ENCODE peak calls at places on chromosomes 16 and 17, in nine cellular contexts. E is breast epithelium, I is transverse colon, C is HCT116, L is stomach, A is spleen, J is endothelial cell of umbilical vein, H is H1, P is GM12878. B is an unnamed sample.

GRCh38 chr17:4920351-4921048 is 11.6 kb upstream of the GP1BA start:
- DNase-seq in E (no peak), I (no peak), C (no peak), L (no peak), A (no peak), J (no peak), H (no peak), P (no peak), B (no peak)

GRCh38 chr16:89114159-89114981 is 20.7 kb downstream of the ACSF3 start:
- DNase-seq in E (no peak), I (peak), C (no peak), L (no peak), A (peak), J (no peak), H (no peak), P (no peak), B (no peak)

GRCh38 chr17:49016775-49017463 is 19.7 kb downstream of the IGF2BP1 start:
- DNase-seq in E (no peak), I (peak), C (peak), L (peak), A (no peak), J (peak), H (no peak), P (no peak), B (no peak)

GRCh38 chr16:53029971-53030370 is 22.7 kb downstream of the CHD9NB start:
- DNase-seq in E (no peak), I (no peak), C (no peak), L (no peak), A (no peak), J (no peak), H (no peak), P (no peak), B (no peak)

GRCh38 chr17:16980061-16980460 is 8.1 kb upstream of the TNFRSF13B start:
- DNase-seq in E (no peak), I (no peak), C (no peak), L (no peak), A (no peak), J (no peak), H (no peak), P (no peak), B (no peak)

GRCh38 chr16:17273142-17273561 is 197.6 kb downstream of the XYLT1 start:
- DNase-seq in E (no peak), I (no peak), C (peak), L (no peak), A (no peak), J (no peak), H (no peak), P (no peak), B (no peak)

GRCh38 chr16:23074423-23074822 is 74.8 kb downstream of the USP31 start:
- DNase-seq in E (no peak), I (no peak), C (no peak), L (no peak), A (no peak), J (no peak), H (no peak), P (no peak), B (no peak)

GRCh38 chr16:83973077-83973476 is 5.0 kb downstream of the NECAB2 start:
- DNase-seq in E (no peak), I (no peak), C (no peak), L (no peak), A (no peak), J (no peak), H (no peak), P (no peak), B (no peak)

GRCh38 chr17:51499906-51500305 is 239.6 kb downstream of the UTP18 start:
- DNase-seq in E (no peak), I (no peak), C (no peak), L (no peak), A (no peak), J (no peak), H (no peak), P (no peak), B (no peak)

GRCh38 chr17:2172447-2172938 is 117.6 kb downstream of the HIC1 start:
- DNase-seq in E (no peak), I (no peak), C (no peak), L (no peak), A (no peak), J (no peak), H (no peak), P (no peak), B (peak)

GRCh38 chr16:66649167-66649566 is 44.7 kb downstream of the CMTM3 start:
- DNase-seq in E (no peak), I (no peak), C (no peak), L (no peak), A (no peak), J (no peak), H (no peak), P (no peak), B (no peak)
- TF ChIP-seq POLR2A in E (no peak), I (no peak), C (no peak), L (no peak), A (no peak), J (no peak), H (no peak), P (no peak), B (no peak)

GRCh38 chr17:46978489-46979022 is 497 bp downstream of the RPRML start:
- DNase-seq in E (no peak), I (no peak), C (no peak), L (no peak), A (no peak), J (no peak), H (no peak), P (no peak), B (no peak)

GRCh38 chr17:46977348-46977747 is 1.7 kb downstream of the RPRML start:
- DNase-seq in E (no peak), I (peak), C (no peak), L (peak), A (peak), J (no peak), H (peak), P (no peak), B (no peak)

GRCh38 chr17:46977750-46978488 is 1.1 kb downstream of the RPRML start:
- DNase-seq in E (no peak), I (no peak), C (no peak), L (no peak), A (peak), J (no peak), H (no peak), P (no peak), B (no peak)

GRCh38 chr17:46976626-46977270 is 2.3 kb downstream of the RPRML start:
- DNase-seq in E (no peak), I (no peak), C (no peak), L (no peak), A (no peak), J (no peak), H (no peak), P (no peak), B (no peak)

GRCh38 chr17:46979023-46979870 is at the start of gene RPRML:
- DNase-seq in E (no peak), I (peak), C (no peak), L (peak), A (peak), J (peak), H (no peak), P (no peak), B (no peak)
- H3K4me3 ChIP-seq in E (peak), I (peak), C (peak), L (peak), A (peak), J (peak), H (peak), P (peak), B (peak)

GRCh38 chr17:28345420-28346198 is 10.0 kb downstream of the TNFAIP1 start:
- DNase-seq in E (no peak), I (no peak), C (no peak), L (peak), A (no peak), J (peak), H (no peak), P (no peak), B (no peak)
- TF ChIP-seq POLR2AphosphoS5 in E (no peak), I (peak), C (peak), L (no peak), A (peak), J (peak), H (no peak), P (no peak), B (no peak)

GRCh38 chr17:29760279-29760721 is 137.6 kb upstream of the CORO6 start:
- DNase-seq in E (no peak), I (peak), C (no peak), L (no peak), A (no peak), J (peak), H (no peak), P (peak), B (no peak)

GRCh38 chr17:29758255-29758654 is 135.5 kb upstream of the CORO6 start:
- DNase-seq in E (no peak), I (no peak), C (no peak), L (no peak), A (no peak), J (no peak), H (no peak), P (no peak), B (no peak)

GRCh38 chr17:29764217-29764616 is 141.5 kb upstream of the CORO6 start:
- DNase-seq in E (no peak), I (no peak), C (no peak), L (no peak), A (no peak), J (no peak), H (no peak), P (no peak), B (no peak)

GRCh38 chr17:29763273-29763672 is 140.6 kb upstream of the CORO6 start:
- DNase-seq in E (no peak), I (no peak), C (no peak), L (no peak), A (no peak), J (no peak), H (no peak), P (no peak), B (no peak)

GRCh38 chr17:29760771-29761682 is 138.3 kb upstream of the CORO6 start:
- DNase-seq in E (peak), I (peak), C (no peak), L (peak), A (peak), J (peak), H (peak), P (peak), B (peak)
- TF ChIP-seq POLR2A in E (no peak), I (peak), C (no peak), L (no peak), A (peak), J (peak), H (peak), P (peak), B (peak)

DNA sequence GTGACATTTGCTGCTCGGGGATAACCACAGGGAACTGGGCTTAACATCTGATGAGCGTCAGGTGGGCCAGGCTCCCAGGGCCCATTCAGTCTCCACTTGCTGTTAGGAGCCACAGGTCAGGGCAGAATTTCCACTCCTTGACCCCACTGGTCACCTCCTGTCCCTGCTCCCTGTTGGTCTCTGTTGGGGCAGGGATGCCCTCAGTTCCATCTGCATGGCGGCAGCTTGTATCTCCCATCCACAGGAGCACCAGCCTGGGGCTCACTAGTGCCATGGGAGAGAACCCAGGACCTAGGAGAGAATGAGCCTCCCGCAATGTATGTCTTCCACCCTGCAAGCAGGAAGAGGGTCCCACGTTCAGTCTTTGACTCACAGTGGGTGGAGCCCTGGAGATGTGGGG is 212.1 kb downstream of the CCDC182 start:
- DNase-seq in E (no peak), I (no peak), C (no peak), L (no peak), A (no peak), J (no peak), H (no peak), P (no peak), B (no peak)
- H3K4me3 ChIP-seq in E (no peak), I (no peak), C (no peak), L (no peak), A (no peak), J (no peak), H (no peak), P (no peak), B (no peak)

DNA sequence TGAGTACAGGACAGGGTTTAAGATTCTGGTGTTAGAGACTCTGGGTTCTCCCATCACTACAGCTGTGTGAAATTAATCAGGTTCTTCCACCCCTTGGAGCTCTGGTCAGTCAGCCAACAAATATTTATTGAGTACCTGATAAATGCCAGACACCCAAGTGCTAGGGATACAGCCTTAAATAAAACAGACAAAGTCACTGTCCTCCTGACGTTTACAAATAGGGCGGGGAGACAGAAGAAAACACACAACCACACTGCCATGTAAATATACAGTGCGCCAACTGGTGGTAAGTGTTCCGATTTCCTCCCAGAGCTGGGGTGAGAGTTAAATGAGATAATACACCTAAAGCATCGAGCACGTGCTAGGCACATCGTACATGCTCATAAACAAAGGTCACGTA is 121.0 kb downstream of the COPRS start:
- DNase-seq in E (no peak), I (no peak), C (no peak), L (no peak), A (no peak), J (no peak), H (no peak), P (no peak), B (no peak)
- TF ChIP-seq POLR2AphosphoS5 in E (no peak), I (peak), C (no peak), L (no peak), A (no peak), J (no peak), H (no peak), P (no peak), B (no peak)

GRCh38 chr17:43020789-43021738 is 1.1 kb downstream of the VAT1 start:
- DNase-seq in E (peak), I (peak), C (no peak), L (peak), A (peak), J (peak), H (no peak), P (no peak), B (peak)
- TF ChIP-seq POLR2A in E (peak), I (peak), C (no peak), L (no peak), A (no peak), J (peak), H (peak), P (no peak), B (no peak)

GRCh38 chr17:43562679-43563146 is 16.6 kb upstream of the ETV4 start:
- DNase-seq in E (no peak), I (no peak), C (no peak), L (no peak), A (no peak), J (no peak), H (no peak), P (no peak), B (peak)
- H3K4me3 ChIP-seq in E (no peak), I (no peak), C (no peak), L (no peak), A (no peak), J (no peak), H (no peak), P (no peak), B (no peak)

GRCh38 chr16:48353565-48354163 is 31.5 kb downstream of the SIAH1 start:
- DNase-seq in E (no peak), I (peak), C (peak), L (peak), A (peak), J (peak), H (peak), P (peak), B (peak)
- TF ChIP-seq POLR2AphosphoS5 in E (peak), I (peak), C (no peak), L (no peak), A (no peak), J (no peak), H (peak), P (no peak), B (peak)

DNA sequence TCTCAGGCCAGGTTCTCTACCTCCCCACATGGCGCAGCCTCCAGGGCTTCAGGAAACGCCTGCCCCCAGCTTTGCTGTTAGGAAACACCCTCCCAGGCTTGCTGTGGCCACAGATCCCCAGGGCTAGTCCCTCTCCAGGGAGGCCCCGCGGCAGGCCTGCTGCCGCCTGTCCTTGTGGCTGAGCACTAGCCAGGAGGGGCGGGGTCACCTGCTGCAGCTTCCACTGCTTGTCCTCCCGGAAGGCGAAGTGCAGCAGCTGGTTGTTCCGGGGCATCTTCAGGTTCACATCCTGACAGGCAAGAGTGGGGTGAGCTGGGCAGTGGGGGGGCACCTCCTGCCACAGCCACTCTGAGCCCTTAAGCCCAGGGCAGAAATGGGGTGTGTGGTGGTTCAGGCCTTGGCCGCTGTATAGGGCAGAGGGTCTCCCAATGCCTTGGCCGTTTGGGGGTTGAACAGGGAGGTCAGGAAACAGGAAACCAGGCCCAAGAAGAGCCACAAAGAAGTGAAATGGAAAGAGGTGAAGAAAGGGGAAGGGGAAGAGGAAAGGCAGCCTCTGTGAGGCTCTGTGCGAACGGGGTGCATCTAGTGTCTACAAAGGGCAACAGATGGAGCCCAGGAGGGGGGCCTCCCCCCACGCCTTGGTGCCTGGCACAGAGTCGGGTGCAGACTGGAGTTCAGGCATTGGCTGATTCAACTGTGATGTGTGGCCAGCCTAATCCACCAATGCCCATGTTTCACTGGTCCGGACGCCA is 2.0 kb downstream of the ROGDI start:
- DNase-seq in E (no peak), I (peak), C (no peak), L (peak), A (peak), J (no peak), H (no peak), P (no peak), B (no peak)
- TF ChIP-seq POLR2A in E (no peak), I (peak), C (no peak), L (no peak), A (no peak), J (no peak), H (no peak), P (peak), B (no peak)

B was measured in sigmoid colon.